ENCODE peak calls at places on chromosome 9, in four cellular contexts. One of them, this sample, is unnamed.

GRCh38 chr9:4301302-4301701 is 1.4 kb upstream of the GLIS3 start:
- DNase-seq in WTC11: no peak
- DNase-seq in HepG2: no peak
- DNase-seq in GM23338: no peak
- DNase-seq in this sample: no peak

GRCh38 chr9:116015855-116016254 is 137.7 kb upstream of the PAPPA start:
- DNase-seq in WTC11: no peak
- DNase-seq in HepG2: no peak
- DNase-seq in GM23338: no peak
- DNase-seq in this sample: no peak

GRCh38 chr9:74006935-74007334 is 490.2 kb upstream of the RORB start:
- DNase-seq in WTC11: no peak
- DNase-seq in HepG2: no peak
- DNase-seq in GM23338: no peak
- DNase-seq in this sample: no peak

GRCh38 chr9:120545691-120546565 is 34.0 kb downstream of the CDK5RAP2 start:
- DNase-seq in WTC11: no peak
- DNase-seq in HepG2: no peak
- DNase-seq in GM23338: no peak
- DNase-seq in this sample: no peak

GRCh38 chr9:108186996-108187395 is 668.8 kb downstream of the ACTL7B start:
- DNase-seq in WTC11: no peak
- DNase-seq in HepG2: no peak
- DNase-seq in GM23338: no peak
- DNase-seq in this sample: no peak

GRCh38 chr9:133701321-133701980 is 36.7 kb downstream of the SARDH start:
- DNase-seq in WTC11: peak
- DNase-seq in HepG2: no peak
- DNase-seq in GM23338: no peak
- DNase-seq in this sample: no peak

GRCh38 chr9:117737721-117738226 is 33.6 kb downstream of the TLR4 start:
- DNase-seq in WTC11: no peak
- DNase-seq in HepG2: no peak
- DNase-seq in GM23338: no peak
- DNase-seq in this sample: no peak

GRCh38 chr9:69351227-69351626 is 26.2 kb downstream of the ENTREP1 start:
- DNase-seq in WTC11: no peak
- DNase-seq in HepG2: no peak
- DNase-seq in GM23338: no peak
- DNase-seq in this sample: no peak

GRCh38 chr9:78023003-78023741 is 8.4 kb downstream of the GNAQ start:
- DNase-seq in WTC11: no peak
- DNase-seq in HepG2: peak
- DNase-seq in GM23338: peak
- DNase-seq in this sample: no peak

GRCh38 chr9:127637322-127637847 is 25.3 kb downstream of the STXBP1 start:
- DNase-seq in WTC11: no peak
- DNase-seq in HepG2: peak
- DNase-seq in GM23338: no peak
- DNase-seq in this sample: no peak

GRCh38 chr9:107868166-107868565 is 378.6 kb upstream of the KLF4 start:
- DNase-seq in WTC11: no peak
- DNase-seq in HepG2: no peak
- DNase-seq in GM23338: no peak
- DNase-seq in this sample: no peak

GRCh38 chr9:73154271-73154670 is 2.6 kb downstream of the ANXA1 start:
- DNase-seq in WTC11: no peak
- DNase-seq in HepG2: no peak
- DNase-seq in GM23338: no peak
- DNase-seq in this sample: no peak

GRCh38 chr9:83469722-83470121 is 68.5 kb downstream of the FRMD3 start:
- DNase-seq in WTC11: no peak
- DNase-seq in HepG2: no peak
- DNase-seq in GM23338: peak
- DNase-seq in this sample: no peak

GRCh38 chr9:90141723-90142122 is 500.9 kb downstream of the DIRAS2 start:
- DNase-seq in WTC11: no peak
- DNase-seq in HepG2: peak
- DNase-seq in GM23338: peak
- DNase-seq in this sample: no peak

GRCh38 chr9:126791406-126792230 is 13.2 kb upstream of the ZBTB43 start:
- DNase-seq in WTC11: no peak
- DNase-seq in HepG2: peak
- DNase-seq in GM23338: no peak
- DNase-seq in this sample: no peak

GRCh38 chr9:29691758-29692407 is 2118.6 kb upstream of the C9orf72 start:
- DNase-seq in WTC11: peak
- DNase-seq in HepG2: peak
- DNase-seq in GM23338: peak
- DNase-seq in this sample: peak

GRCh38 chr9:78781681-78782080 is 484.8 kb downstream of the PSAT1 start:
- DNase-seq in WTC11: no peak
- DNase-seq in HepG2: no peak
- DNase-seq in GM23338: no peak
- DNase-seq in this sample: no peak

GRCh38 chr9:113990570-113990907 is 87.6 kb downstream of the AMBP start:
- DNase-seq in WTC11: no peak
- DNase-seq in HepG2: no peak
- DNase-seq in GM23338: peak
- DNase-seq in this sample: no peak

GRCh38 chr9:132795511-132796303 is 82.4 kb downstream of the AK8 start:
- DNase-seq in WTC11: no peak
- DNase-seq in HepG2: no peak
- DNase-seq in GM23338: no peak
- DNase-seq in this sample: no peak

GRCh38 chr9:3262831-3263544 is 262.8 kb downstream of the RFX3 start:
- DNase-seq in WTC11: peak
- DNase-seq in HepG2: no peak
- DNase-seq in GM23338: peak
- DNase-seq in this sample: no peak
- TF ChIP-seq CREB1 in WTC11: no peak
- TF ChIP-seq CREB1 in HepG2: no peak
- TF ChIP-seq CREB1 in GM23338: no peak
- TF ChIP-seq CREB1 in this sample: no peak

GRCh38 chr9:80156725-80157124 is 585.0 kb downstream of the TLE4 start:
- DNase-seq in WTC11: no peak
- DNase-seq in HepG2: no peak
- DNase-seq in GM23338: no peak
- DNase-seq in this sample: no peak

GRCh38 chr9:80157128-80157527 is 585.4 kb downstream of the TLE4 start:
- DNase-seq in WTC11: no peak
- DNase-seq in HepG2: no peak
- DNase-seq in GM23338: no peak
- DNase-seq in this sample: no peak

GRCh38 chr9:80158150-80158549 is 586.4 kb downstream of the TLE4 start:
- DNase-seq in WTC11: no peak
- DNase-seq in HepG2: no peak
- DNase-seq in GM23338: no peak
- DNase-seq in this sample: no peak

GRCh38 chr9:80156262-80156661 is 584.5 kb downstream of the TLE4 start:
- DNase-seq in WTC11: no peak
- DNase-seq in HepG2: no peak
- DNase-seq in GM23338: no peak
- DNase-seq in this sample: no peak

GRCh38 chr9:80157561-80157983 is 585.8 kb downstream of the TLE4 start:
- DNase-seq in WTC11: no peak
- DNase-seq in HepG2: no peak
- DNase-seq in GM23338: no peak
- DNase-seq in this sample: no peak
- TF ChIP-seq CREB1 in WTC11: no peak
- TF ChIP-seq CREB1 in HepG2: no peak
- TF ChIP-seq CREB1 in GM23338: no peak
- TF ChIP-seq CREB1 in this sample: no peak

GRCh38 chr9:36762958-36763357 is 190.3 kb downstream of the MELK start:
- DNase-seq in WTC11: no peak
- DNase-seq in HepG2: no peak
- DNase-seq in GM23338: peak
- DNase-seq in this sample: no peak

GRCh38 chr9:36765077-36765390 is 192.3 kb downstream of the MELK start:
- DNase-seq in WTC11: no peak
- DNase-seq in HepG2: no peak
- DNase-seq in GM23338: no peak
- DNase-seq in this sample: no peak

GRCh38 chr9:36763778-36764177 is 191.1 kb downstream of the MELK start:
- DNase-seq in WTC11: no peak
- DNase-seq in HepG2: no peak
- DNase-seq in GM23338: no peak
- DNase-seq in this sample: no peak

GRCh38 chr9:36765468-36766341 is 193.0 kb downstream of the MELK start:
- DNase-seq in WTC11: peak
- DNase-seq in HepG2: peak
- DNase-seq in GM23338: peak
- DNase-seq in this sample: peak

DNA sequence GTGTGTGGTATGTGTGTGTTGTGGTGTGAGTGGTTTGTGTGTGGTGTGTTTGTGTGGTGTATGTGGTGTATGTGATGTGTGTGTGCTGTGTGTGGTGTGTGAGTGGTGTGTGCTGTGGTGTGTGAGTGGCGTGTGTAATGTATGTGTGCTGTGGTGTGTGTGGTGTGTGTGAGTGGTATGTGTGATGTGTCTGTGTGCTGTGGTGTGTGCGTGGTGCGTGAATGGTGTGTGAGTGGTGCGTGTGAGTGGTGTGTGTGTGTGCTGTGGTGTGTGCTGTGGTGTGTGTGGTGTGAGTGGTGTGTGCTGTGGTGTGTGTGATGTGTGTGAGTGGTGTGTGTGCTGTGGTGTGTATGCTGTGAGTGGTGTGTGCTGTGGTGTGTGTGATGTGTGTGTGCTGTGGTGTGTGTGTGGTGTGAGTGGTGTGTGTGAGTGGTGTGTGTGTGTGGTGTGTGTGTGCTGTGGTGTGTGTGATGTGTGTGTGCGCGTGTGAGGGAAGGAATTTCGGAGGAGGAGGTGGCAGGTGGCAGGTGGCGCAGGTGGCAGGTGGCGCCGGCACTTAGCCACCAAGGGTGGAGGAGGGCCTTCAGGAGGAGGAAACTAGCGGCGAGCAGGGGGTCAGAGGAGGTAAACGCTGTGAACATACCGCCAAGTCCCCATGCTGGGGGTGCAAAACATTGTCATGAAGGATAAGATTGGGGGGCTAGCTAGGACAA is 191.8 kb downstream of the MELK start:
- DNase-seq in WTC11: no peak
- DNase-seq in HepG2: no peak
- DNase-seq in GM23338: peak
- DNase-seq in this sample: no peak
- TF ChIP-seq CREB1 in WTC11: no peak
- TF ChIP-seq CREB1 in HepG2: no peak
- TF ChIP-seq CREB1 in GM23338: no peak
- TF ChIP-seq CREB1 in this sample: no peak

DNA sequence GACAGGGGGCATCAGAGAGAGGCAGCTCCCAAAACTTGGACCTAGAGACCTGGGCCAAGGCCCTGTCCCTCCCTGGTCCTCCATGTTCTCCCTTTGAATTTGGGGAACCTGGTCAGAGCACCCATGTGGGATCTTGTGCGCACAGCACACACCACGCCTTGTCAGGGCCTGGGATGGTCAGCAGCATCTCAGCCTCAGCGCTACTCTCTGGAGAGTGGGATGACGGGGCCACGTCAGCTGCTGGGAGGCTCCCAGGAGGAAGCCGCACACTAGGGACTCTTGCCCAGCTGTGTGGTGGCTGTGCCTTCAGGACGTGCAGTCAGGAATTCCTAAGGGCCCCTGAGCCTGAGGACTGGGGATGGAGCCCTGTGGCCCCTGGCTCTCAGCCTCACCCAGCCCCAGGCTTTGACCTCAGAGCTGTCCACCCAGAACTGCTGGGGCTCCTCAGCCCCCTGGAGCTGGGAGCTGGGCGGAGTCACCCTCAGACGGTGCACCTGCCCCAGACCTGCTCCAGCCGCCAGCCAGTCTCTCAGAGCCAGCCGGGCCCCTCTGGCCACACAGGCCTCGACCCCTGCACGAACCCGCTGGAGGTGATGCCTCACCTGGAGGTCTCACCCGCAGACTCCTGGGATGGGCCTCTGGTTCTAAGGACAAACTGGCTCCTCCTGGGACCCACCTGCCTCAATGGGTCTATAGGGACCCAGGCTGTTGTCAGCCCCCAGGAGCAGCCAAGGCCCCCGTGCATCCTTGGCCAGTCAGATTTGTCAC is 38.3 kb upstream of the EGFL7 start:
- DNase-seq in WTC11: no peak
- DNase-seq in HepG2: no peak
- DNase-seq in GM23338: no peak
- DNase-seq in this sample: peak
- TF ChIP-seq CREB1 in WTC11: no peak
- TF ChIP-seq CREB1 in HepG2: no peak
- TF ChIP-seq CREB1 in GM23338: no peak
- TF ChIP-seq CREB1 in this sample: no peak

GRCh38 chr9:104872959-104873850 is 54.8 kb downstream of the ABCA1 start:
- DNase-seq in WTC11: no peak
- DNase-seq in HepG2: peak
- DNase-seq in GM23338: peak
- DNase-seq in this sample: no peak
- TF ChIP-seq CREB1 in WTC11: no peak
- TF ChIP-seq CREB1 in HepG2: peak
- TF ChIP-seq CREB1 in GM23338: no peak
- TF ChIP-seq CREB1 in this sample: no peak

GRCh38 chr9:80995759-80996158 is 693.6 kb downstream of the TLE1 start:
- DNase-seq in WTC11: no peak
- DNase-seq in HepG2: no peak
- DNase-seq in GM23338: no peak
- DNase-seq in this sample: no peak
- TF ChIP-seq CREB1 in WTC11: no peak
- TF ChIP-seq CREB1 in HepG2: no peak
- TF ChIP-seq CREB1 in GM23338: no peak
- TF ChIP-seq CREB1 in this sample: no peak

DNA sequence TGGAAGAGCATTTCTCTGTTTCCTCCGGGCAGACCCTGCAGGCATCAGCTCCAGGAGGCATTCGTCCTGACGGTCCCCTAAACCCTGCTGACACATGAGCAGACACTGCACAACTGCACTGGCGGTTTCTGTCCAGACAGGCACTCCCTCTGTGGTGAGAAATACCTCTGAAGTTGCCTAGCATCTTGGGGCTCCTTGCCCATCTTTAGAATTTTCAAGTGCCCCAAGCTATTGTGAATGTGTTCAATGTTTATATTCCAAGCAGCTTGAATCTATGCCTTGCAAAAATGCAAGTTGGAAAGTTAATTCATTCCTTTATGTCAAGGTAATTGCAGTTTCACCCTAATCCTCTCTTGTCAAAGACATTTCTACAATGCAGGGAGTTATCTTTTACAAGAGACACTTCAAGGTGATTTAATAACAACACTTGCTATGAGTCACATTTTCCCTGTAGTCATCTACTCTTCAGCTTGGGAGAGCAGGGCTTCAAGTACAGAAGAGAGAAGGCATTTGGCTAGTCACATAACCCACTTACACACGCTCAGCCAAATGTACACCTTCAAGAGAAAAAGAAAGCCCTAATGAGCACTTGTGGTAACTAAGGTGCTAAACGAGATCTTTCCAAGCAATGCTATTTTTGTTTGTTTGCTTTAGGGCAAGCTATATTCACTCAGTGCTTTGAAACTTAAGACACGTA is 302.5 kb downstream of the MLLT3 start:
- DNase-seq in WTC11: no peak
- DNase-seq in HepG2: no peak
- DNase-seq in GM23338: no peak
- DNase-seq in this sample: no peak
- TF ChIP-seq CREB1 in WTC11: no peak
- TF ChIP-seq CREB1 in HepG2: no peak
- TF ChIP-seq CREB1 in GM23338: no peak
- TF ChIP-seq CREB1 in this sample: no peak

GRCh38 chr9:38253200-38253599 is 139.3 kb upstream of the ALDH1B1 start:
- DNase-seq in WTC11: no peak
- DNase-seq in HepG2: peak
- DNase-seq in GM23338: no peak
- DNase-seq in this sample: no peak
- TF ChIP-seq CREB1 in WTC11: no peak
- TF ChIP-seq CREB1 in HepG2: no peak
- TF ChIP-seq CREB1 in GM23338: no peak
- TF ChIP-seq CREB1 in this sample: no peak